ENCODE peak calls at places on chromosomes 2 and 18, in seven cellular contexts. B is dorsolateral prefrontal cortex, Z is fibroblast of mammary gland, F is OCI-LY7, Q is HCT116, A is WTC11, O is AG09309. C is an unnamed sample.

GRCh38 chr2:73640537-73640936 is 1.7 kb downstream of the NAT8 start:
- DNase-seq in B (no peak), Z (peak), F (no peak), Q (no peak), A (no peak), O (no peak), C (no peak)

GRCh38 chr2:17036343-17036742 is 370.7 kb upstream of the CYRIA start:
- DNase-seq in B (no peak), Z (no peak), F (no peak), Q (no peak), A (no peak), O (no peak), C (no peak)

GRCh38 chr2:222730346-222731065 is 59.0 kb downstream of the MOGAT1 start:
- DNase-seq in B (no peak), Z (no peak), F (peak), Q (no peak), A (no peak), O (no peak), C (peak)

GRCh38 chr2:174597347-174598047 is at the start of gene WIPF1:
- DNase-seq in B (no peak), Z (peak), F (peak), Q (no peak), A (no peak), O (peak), C (no peak)

GRCh38 chr18:78984941-78985784 is 5.5 kb downstream of the SALL3 start:
- DNase-seq in B (no peak), Z (peak), F (peak), Q (no peak), A (peak), O (no peak), C (peak)

GRCh38 chr2:201900362-201900761 is 94.0 kb downstream of the CDK15 start:
- DNase-seq in B (no peak), Z (no peak), F (peak), Q (no peak), A (no peak), O (no peak), C (no peak)

GRCh38 chr18:9242987-9243386 is 91.6 kb upstream of the TWSG1 start:
- DNase-seq in B (no peak), Z (no peak), F (peak), Q (no peak), A (no peak), O (no peak), C (no peak)

GRCh38 chr2:8229546-8229986 is 452.3 kb upstream of the ID2 start:
- DNase-seq in B (no peak), Z (peak), F (peak), Q (peak), A (peak), O (peak), C (peak)

GRCh38 chr2:19762142-19762541 is 139.6 kb downstream of the TTC32 start:
- DNase-seq in B (no peak), Z (peak), F (no peak), Q (no peak), A (no peak), O (no peak), C (no peak)

GRCh38 chr18:54127759-54128378 is 96.6 kb downstream of the MBD2 start:
- DNase-seq in B (peak), Z (peak), F (peak), Q (peak), A (peak), O (no peak), C (no peak)

GRCh38 chr2:78644849-78645248 is 380.7 kb upstream of the REG3G start:
- DNase-seq in B (no peak), Z (no peak), F (no peak), Q (no peak), A (no peak), O (no peak), C (peak)

GRCh38 chr18:78704960-78705600 is 274.5 kb upstream of the SALL3 start:
- DNase-seq in B (no peak), Z (no peak), F (no peak), Q (no peak), A (no peak), O (no peak), C (no peak)

GRCh38 chr2:189609853-189610252 is 29.3 kb upstream of the SLC40A1 start:
- DNase-seq in B (no peak), Z (peak), F (no peak), Q (no peak), A (no peak), O (no peak), C (no peak)

GRCh38 chr2:3460831-3461544 is 58.3 kb downstream of the ADI1 start:
- DNase-seq in B (no peak), Z (no peak), F (no peak), Q (no peak), A (no peak), O (no peak), C (no peak)

GRCh38 chr2:205408690-205409089 is 273.6 kb upstream of the NRP2 start:
- DNase-seq in B (no peak), Z (peak), F (no peak), Q (no peak), A (no peak), O (peak), C (no peak)

GRCh38 chr2:11022064-11022463 is 110.3 kb downstream of the KCNF1 start:
- DNase-seq in B (no peak), Z (no peak), F (no peak), Q (no peak), A (peak), O (no peak), C (no peak)

GRCh38 chr18:79385326-79385725 is 10.4 kb upstream of the NFATC1 start:
- DNase-seq in B (no peak), Z (no peak), F (no peak), Q (no peak), A (no peak), O (no peak), C (no peak)

GRCh38 chr2:16508061-16508851 is 157.4 kb downstream of the CYRIA start:
- DNase-seq in B (peak), Z (no peak), F (no peak), Q (no peak), A (peak), O (no peak), C (peak)

GRCh38 chr2:240392084-240392947 is 43.1 kb upstream of the GPC1 start:
- DNase-seq in B (peak), Z (no peak), F (no peak), Q (no peak), A (peak), O (no peak), C (no peak)

GRCh38 chr2:238853724-238854123 is 5.8 kb downstream of the TWIST2 start:
- DNase-seq in B (no peak), Z (peak), F (no peak), Q (no peak), A (no peak), O (no peak), C (no peak)

GRCh38 chr2:143282684-143283083 is 153.5 kb downstream of the ARHGAP15 start:
- DNase-seq in B (no peak), Z (no peak), F (no peak), Q (no peak), A (peak), O (no peak), C (no peak)

GRCh38 chr2:75146903-75147332 is 52.4 kb downstream of the TACR1 start:
- DNase-seq in B (no peak), Z (peak), F (no peak), Q (no peak), A (no peak), O (peak), C (no peak)

GRCh38 chr18:45837283-45838070 is 12.0 kb downstream of the SIGLEC15 start:
- DNase-seq in B (no peak), Z (peak), F (no peak), Q (no peak), A (peak), O (no peak), C (no peak)

GRCh38 chr2:168611896-168612650 is 156.0 kb downstream of the CERS6 start:
- DNase-seq in B (no peak), Z (no peak), F (no peak), Q (no peak), A (no peak), O (no peak), C (no peak)

GRCh38 chr18:35050004-35050623 is 8.9 kb downstream of the MAPRE2 start:
- DNase-seq in B (no peak), Z (no peak), F (no peak), Q (no peak), A (no peak), O (no peak), C (no peak)

GRCh38 chr2:34734662-34735061 is 1135.6 kb upstream of the FAM98A start:
- DNase-seq in B (no peak), Z (no peak), F (no peak), Q (no peak), A (no peak), O (no peak), C (no peak)

GRCh38 chr2:127508025-127508620 is 18.2 kb downstream of the IWS1 start:
- DNase-seq in B (no peak), Z (peak), F (no peak), Q (no peak), A (no peak), O (no peak), C (no peak)

DNA sequence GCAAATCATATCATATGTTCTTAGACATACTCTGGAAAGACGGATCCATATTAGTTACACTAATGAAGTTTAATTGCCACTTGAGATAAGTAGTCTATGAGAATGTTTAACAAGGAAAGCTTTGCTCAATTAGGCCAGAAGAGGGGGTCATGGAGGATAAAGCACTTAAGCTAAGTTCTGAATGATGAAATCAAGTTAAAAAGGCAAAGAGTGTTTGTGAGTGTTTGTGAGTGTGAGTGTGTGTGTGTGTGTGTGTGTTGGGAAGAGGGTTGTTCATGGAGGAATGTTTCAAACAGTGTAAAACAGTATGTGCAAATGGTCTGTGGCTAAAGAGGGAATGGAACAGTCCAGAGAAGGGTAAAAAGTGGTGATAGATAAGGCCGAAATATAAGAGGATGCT is 360.9 kb downstream of the ERBB4 start:
- DNase-seq in B (no peak), Z (peak), F (no peak), Q (peak), A (no peak), O (no peak), C (no peak)
- TF ChIP-seq CTCF in B (no peak), Z (no peak), F (peak), Q (peak), A (no peak), O (peak), C (no peak)

DNA sequence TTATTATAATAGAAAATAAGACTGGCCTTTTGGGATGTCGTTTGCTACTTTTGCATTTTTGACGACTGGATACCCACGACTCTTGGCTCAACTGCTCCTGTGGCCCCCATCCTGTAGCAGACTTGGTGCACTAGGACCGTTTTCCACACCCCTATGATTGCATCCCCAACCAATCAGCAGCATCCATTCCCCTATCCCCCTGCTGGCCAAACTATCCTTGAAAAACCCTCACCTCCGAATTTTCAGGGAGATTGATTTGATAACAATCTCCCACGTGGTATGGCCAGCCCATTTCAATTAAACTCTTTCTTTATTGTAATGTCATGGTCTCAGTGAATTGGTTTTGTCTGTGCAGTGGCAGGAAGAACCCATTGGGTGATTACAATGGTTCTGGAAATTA is 37.9 kb upstream of the TTR start:
- DNase-seq in B (no peak), Z (peak), F (no peak), Q (peak), A (no peak), O (no peak), C (peak)
- TF ChIP-seq CTCF in B (no peak), Z (peak), F (no peak), Q (peak), A (peak), O (no peak), C (no peak)

GRCh38 chr2:48696881-48697280 is 58.6 kb downstream of the LHCGR start:
- DNase-seq in B (no peak), Z (no peak), F (no peak), Q (no peak), A (no peak), O (no peak), C (no peak)

GRCh38 chr2:48693645-48694044 is 61.9 kb downstream of the LHCGR start:
- DNase-seq in B (no peak), Z (no peak), F (no peak), Q (no peak), A (no peak), O (no peak), C (no peak)

GRCh38 chr2:48694143-48694542 is 61.4 kb downstream of the LHCGR start:
- DNase-seq in B (no peak), Z (no peak), F (no peak), Q (no peak), A (no peak), O (no peak), C (no peak)

GRCh38 chr2:48695991-48696390 is 59.5 kb downstream of the LHCGR start:
- DNase-seq in B (no peak), Z (no peak), F (no peak), Q (no peak), A (no peak), O (no peak), C (no peak)

GRCh38 chr2:48699377-48699951 is 56.1 kb downstream of the LHCGR start:
- DNase-seq in B (no peak), Z (peak), F (no peak), Q (no peak), A (no peak), O (no peak), C (no peak)
- TF ChIP-seq CTCF in B (no peak), Z (no peak), F (no peak), Q (no peak), A (no peak), O (no peak), C (no peak)

DNA sequence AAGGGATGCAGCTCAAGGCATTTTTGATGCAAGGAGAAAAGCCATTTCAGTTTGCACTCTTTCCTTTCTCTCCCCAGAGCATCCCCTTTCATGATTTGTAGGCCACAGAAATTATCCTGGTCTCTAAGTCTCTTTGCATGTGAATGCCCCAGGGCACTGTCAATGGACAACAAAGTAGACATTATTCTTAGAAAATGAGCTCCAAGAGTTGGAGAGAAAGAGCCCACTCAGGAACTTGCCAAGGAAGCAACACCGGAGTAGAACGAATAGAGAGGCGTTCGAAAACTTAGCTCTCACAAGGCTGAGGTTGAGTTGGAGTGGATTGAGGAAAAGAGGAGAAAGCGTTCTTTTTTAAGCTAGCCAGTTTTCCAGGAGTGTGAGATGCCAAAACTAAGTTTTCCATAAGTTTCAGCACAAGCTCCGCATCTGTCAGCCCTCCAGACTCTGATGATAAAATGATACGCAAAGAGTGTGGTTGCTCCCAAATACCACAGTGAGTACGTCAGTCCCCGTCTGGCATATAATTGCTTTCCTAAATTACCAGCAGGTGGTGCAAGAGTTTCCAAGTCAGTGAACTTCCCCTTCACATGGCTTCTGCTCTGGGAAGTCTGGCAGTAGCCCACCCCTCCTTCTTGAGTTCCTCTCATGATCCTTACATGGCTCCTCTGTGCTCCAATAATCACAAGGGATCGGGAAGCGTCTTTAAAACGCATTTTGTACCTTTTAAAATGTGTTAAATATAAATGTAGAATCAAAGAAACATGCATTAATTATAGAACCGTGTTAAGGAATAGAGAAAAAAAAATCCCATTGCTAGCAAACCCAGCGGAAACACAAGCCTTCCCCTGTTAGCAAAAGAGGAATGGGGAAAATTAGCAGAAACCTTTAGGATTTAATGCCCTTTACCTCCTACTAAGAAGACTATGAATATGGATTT is 1060.6 kb upstream of the FANCL start:
- DNase-seq in B (peak), Z (peak), F (peak), Q (peak), A (peak), O (peak), C (peak)
- TF ChIP-seq CTCF in B (peak), Z (peak), F (peak), Q (peak), A (peak), O (peak), C (peak)